ENCODE peak calls at places on chromosomes 11 and 22, in seven cellular contexts. E is cardiac fibroblast; K is activated T-cell treated with anti-CD3 and anti-CD28 coated beads for 1 hour; A is CD4-positive, alpha-beta memory T cell; Y is EH; D is ELR; O is kidney epithelial cell. R is an unnamed sample.

GRCh38 chr11:2725367-2726300 is 25.8 kb upstream of the KCNQ1OT1 start:
- DNase-seq in K (no peak), E (peak; percentile 97), Y (no peak), D (no peak), O (no peak), A (no peak), R (no peak)

GRCh38 chr22:24284747-24285203 is 14.1 kb downstream of the SPECC1L start:
- DNase-seq in E (no peak), K (no peak), D (peak; percentile 66), Y (peak; percentile 69), A (no peak), O (no peak), R (no peak)

GRCh38 chr11:8267831-8268529 is 4.3 kb upstream of the LMO1 start:
- DNase-seq in E (no peak), K (no peak), Y (no peak), D (no peak), A (no peak), O (no peak), R (no peak)

GRCh38 chr11:19817265-19817851 is 104.7 kb downstream of the NAV2 start:
- DNase-seq in Y (no peak), E (no peak), D (no peak), K (no peak), O (no peak), A (no peak), R (no peak)

GRCh38 chr22:45448431-45448830 is 34.9 kb downstream of the RIBC2 start:
- DNase-seq in K (no peak), O (no peak), D (no peak), A (no peak), Y (no peak), E (peak; percentile 94), R (no peak)

GRCh38 chr11:130472434-130472961 is 24.1 kb downstream of the ADAMTS15 start:
- DNase-seq in O (no peak), E (no peak), Y (no peak), D (no peak), K (no peak), A (no peak), R (no peak)

GRCh38 chr11:86014221-86014620 is 54.7 kb downstream of the PICALM start:
- DNase-seq in K (no peak), O (no peak), D (no peak), A (no peak), Y (peak; percentile 44), E (no peak), R (no peak)

GRCh38 chr22:16933274-16933923 is 74.6 kb downstream of the GAB4 start:
- DNase-seq in D (no peak), A (no peak), E (no peak), K (no peak), Y (no peak), O (no peak), R (no peak)

GRCh38 chr11:26333906-26334305 is 2.0 kb downstream of the ANO3 start:
- DNase-seq in O (no peak), A (no peak), K (no peak), Y (no peak), D (no peak), E (peak; percentile 56), R (no peak)

GRCh38 chr11:29432719-29433325 is 584.0 kb downstream of the KCNA4 start:
- DNase-seq in O (no peak), E (peak; percentile 45), Y (peak; percentile 26), D (peak; percentile 45), A (no peak), K (no peak), R (no peak)